ENCODE peak calls at places on chromosomes 3 and 15, in four cellular contexts. One of them, this sample, is unnamed.

GRCh38 chr3:158258619-158259018 is 148.7 kb downstream of the RSRC1 start:
- DNase-seq in Calu3: no peak
- DNase-seq in heart left ventricle: no peak
- DNase-seq in GM12865: no peak
- DNase-seq in this sample: no peak

GRCh38 chr3:188734395-188734794 is 437.4 kb upstream of the TPRG1 start:
- DNase-seq in Calu3: peak
- DNase-seq in GM12865: no peak
- DNase-seq in heart left ventricle: peak
- DNase-seq in this sample: no peak

GRCh38 chr3:52731590-52731989 is 25.7 kb downstream of the SPCS1 start:
- DNase-seq in GM12865: no peak
- DNase-seq in heart left ventricle: no peak
- DNase-seq in Calu3: no peak
- DNase-seq in this sample: no peak

GRCh38 chr15:92322566-92323355 is 70.9 kb upstream of the ST8SIA2 start:
- DNase-seq in heart left ventricle: no peak
- DNase-seq in GM12865: no peak
- DNase-seq in Calu3: no peak
- DNase-seq in this sample: no peak

GRCh38 chr3:62446337-62446940 is 73.1 kb upstream of the FEZF2 start:
- DNase-seq in GM12865: peak
- DNase-seq in Calu3: no peak
- DNase-seq in heart left ventricle: no peak
- DNase-seq in this sample: no peak

GRCh38 chr3:195931582-195932273 is 23.4 kb upstream of the TNK2 start:
- DNase-seq in heart left ventricle: no peak
- DNase-seq in Calu3: no peak
- DNase-seq in GM12865: no peak
- DNase-seq in this sample: no peak

GRCh38 chr3:128698211-128699011 is 27.6 kb upstream of the RAB7A start:
- DNase-seq in GM12865: no peak
- DNase-seq in Calu3: peak
- DNase-seq in heart left ventricle: peak
- DNase-seq in this sample: no peak

GRCh38 chr3:44963571-44964325 is 12.2 kb downstream of the ZDHHC3 start:
- DNase-seq in heart left ventricle: no peak
- DNase-seq in GM12865: no peak
- DNase-seq in Calu3: no peak
- DNase-seq in this sample: no peak

GRCh38 chr3:16112910-16113504 is 61.5 kb upstream of the GALNT15 start:
- DNase-seq in heart left ventricle: no peak
- DNase-seq in GM12865: no peak
- DNase-seq in Calu3: no peak
- DNase-seq in this sample: no peak

GRCh38 chr3:120172070-120172469 is 77.8 kb upstream of the GSK3B start:
- DNase-seq in GM12865: no peak
- DNase-seq in heart left ventricle: no peak
- DNase-seq in Calu3: no peak
- DNase-seq in this sample: no peak

GRCh38 chr3:113287818-113288648 is 76.7 kb downstream of the BOC start:
- DNase-seq in GM12865: peak
- DNase-seq in Calu3: peak
- DNase-seq in heart left ventricle: no peak
- DNase-seq in this sample: peak

This sample was measured in mucosa of gallbladder.